ENCODE peak calls at places on chromosome 17, in five cellular contexts. M is HFF-Myc, D is fibroblast of the aortic adventitia, Z is AG04450, U is retinal pigment epithelial cell. C is an unnamed sample.

GRCh38 chr17:48723555-48724239 is 712 bp downstream of the PRAC2 start:
- DNase-seq in D (no peak), Z (no peak), M (no peak), U (no peak), C (no peak)

GRCh38 chr17:10036511-10037061 is 131.5 kb upstream of the RCVRN start:
- DNase-seq in U (no peak), Z (no peak), M (no peak), D (no peak), C (no peak)

GRCh38 chr17:66508896-66509843 is 206.8 kb downstream of the PRKCA start:
- DNase-seq in M (no peak), U (peak), Z (peak), D (peak), C (peak)

GRCh38 chr17:68623811-68624210 is 22.6 kb upstream of the FAM20A start:
- DNase-seq in U (no peak), Z (no peak), D (no peak), M (no peak), C (no peak)

GRCh38 chr17:19546289-19547065 is 12.8 kb downstream of the SLC47A1 start:
- DNase-seq in Z (no peak), D (no peak), U (no peak), M (no peak), C (no peak)

GRCh38 chr17:56172517-56172982 is 19.3 kb downstream of the ANKFN1 start:
- DNase-seq in U (peak), Z (no peak), M (no peak), D (no peak), C (no peak)

GRCh38 chr17:78088529-78088928 is 40.0 kb downstream of the TMC6 start:
- DNase-seq in M (no peak), Z (no peak), D (no peak), U (no peak), C (no peak)

GRCh38 chr17:59838196-59838911 is 54.4 kb downstream of the TUBD1 start:
- DNase-seq in Z (no peak), U (no peak), D (peak), M (no peak), C (no peak)

GRCh38 chr17:17812211-17813054 is 24.4 kb downstream of the SREBF1 start:
- DNase-seq in U (no peak), D (peak), M (no peak), Z (no peak), C (no peak)

GRCh38 chr17:13541032-13541480 is 60.7 kb downstream of the HS3ST3A1 start:
- DNase-seq in U (peak), D (peak), Z (peak), M (peak), C (peak)

GRCh38 chr17:22463110-22463850 is 771.0 kb downstream of the KCNJ18 start:
- DNase-seq in U (no peak), Z (no peak), D (no peak), M (no peak), C (no peak)

GRCh38 chr17:49572806-49573420 is 2.8 kb upstream of the NXPH3 start:
- DNase-seq in D (no peak), Z (no peak), M (no peak), U (no peak), C (no peak)

GRCh38 chr17:63316100-63316499 is 130.0 kb downstream of the CYB561 start:
- DNase-seq in M (no peak), Z (no peak), U (no peak), D (no peak), C (no peak)

GRCh38 chr17:30271102-30271501 is 20.6 kb downstream of the BLMH start:
- DNase-seq in U (no peak), M (no peak), D (peak), Z (no peak), C (peak)

GRCh38 chr17:31570231-31570630 is 178.8 kb downstream of the RAB11FIP4 start:
- DNase-seq in D (no peak), M (no peak), U (no peak), Z (no peak), C (no peak)

GRCh38 chr17:27644586-27644985 is 13.6 kb downstream of the LGALS9 start:
- DNase-seq in U (no peak), Z (no peak), D (peak), M (no peak), C (no peak)

GRCh38 chr17:13490427-13490826 is 111.3 kb downstream of the HS3ST3A1 start:
- DNase-seq in Z (no peak), U (no peak), M (no peak), D (no peak), C (no peak)

GRCh38 chr17:39666601-39667261 is 1.5 kb upstream of the PNMT start:
- DNase-seq in U (no peak), M (no peak), Z (no peak), D (no peak), C (no peak)

GRCh38 chr17:77446959-77447634 is 306.3 kb downstream of the SEC14L1 start:
- DNase-seq in M (no peak), U (no peak), D (no peak), Z (no peak), C (peak)

GRCh38 chr17:5437721-5438317 is 1.1 kb downstream of the C1QBP start:
- DNase-seq in Z (no peak), U (no peak), D (peak), M (no peak), C (peak)

GRCh38 chr17:81685108-81685507 is 1.3 kb downstream of the HGS start:
- DNase-seq in M (no peak), U (no peak), D (peak), Z (peak), C (peak)

GRCh38 chr17:9291912-9292562 is 270.7 kb downstream of the NTN1 start:
- DNase-seq in Z (peak), D (peak), U (no peak), M (no peak), C (no peak)

GRCh38 chr17:77736207-77736600 is 222.3 kb upstream of the TNRC6C start:
- DNase-seq in U (no peak), D (no peak), M (no peak), Z (no peak), C (no peak)

GRCh38 chr17:27601975-27602302 is 29.0 kb upstream of the LGALS9 start:
- DNase-seq in U (no peak), Z (no peak), D (peak), M (no peak), C (no peak)

GRCh38 chr17:35555695-35556094 is 4.9 kb downstream of the SLFN14 start:
- DNase-seq in Z (no peak), D (no peak), U (no peak), M (no peak), C (no peak)

GRCh38 chr17:59506907-59507726 is 58.3 kb upstream of the DHX40 start:
- DNase-seq in U (peak), D (no peak), Z (no peak), M (no peak), C (peak)

GRCh38 chr17:6420173-6420641 is 14.7 kb downstream of the AIPL1 start:
- DNase-seq in D (no peak), M (no peak), U (no peak), Z (no peak), C (no peak)

GRCh38 chr17:79074650-79075432 is at the start of gene ENGASE:
- DNase-seq in U (peak), D (peak), M (peak), Z (peak), C (peak)

GRCh38 chr17:17108681-17109049 is 66.4 kb downstream of the MPRIP start:
- DNase-seq in Z (no peak), D (no peak), M (no peak), U (no peak), C (no peak)

GRCh38 chr17:22374741-22375140 is 682.4 kb downstream of the KCNJ18 start:
- DNase-seq in U (no peak), M (no peak), D (no peak), Z (no peak), C (no peak)

GRCh38 chr17:8726951-8727555 is 17.6 kb downstream of the CCDC42 start:
- DNase-seq in U (peak), Z (no peak), D (peak), M (no peak), C (no peak)

GRCh38 chr17:28701987-28702751 is 9.5 kb downstream of the PROCA1 start:
- DNase-seq in U (no peak), D (no peak), Z (no peak), M (no peak), C (no peak)

GRCh38 chr17:16348586-16348985 is 4.7 kb downstream of the CENPV start:
- DNase-seq in D (no peak), U (no peak), Z (no peak), M (no peak), C (no peak)

GRCh38 chr17:17420561-17421269 is 56.1 kb upstream of the MED9 start:
- DNase-seq in U (no peak), Z (no peak), D (peak), M (no peak), C (no peak)

GRCh38 chr17:66285149-66285548 is 17.3 kb upstream of the PRKCA start:
- DNase-seq in D (no peak), Z (no peak), U (no peak), M (no peak), C (no peak)

GRCh38 chr17:19867094-19867653 is 562 bp downstream of the ULK2 start:
- DNase-seq in Z (no peak), U (no peak), M (no peak), D (peak), C (peak)

GRCh38 chr17:77692571-77693161 is 265.8 kb upstream of the TNRC6C start:
- DNase-seq in M (peak), U (no peak), Z (no peak), D (peak), C (peak)

GRCh38 chr17:63382136-63382535 is 64.0 kb downstream of the CYB561 start:
- DNase-seq in U (no peak), D (no peak), Z (no peak), M (no peak), C (peak)

GRCh38 chr17:49401971-49402491 is 12.7 kb downstream of the PHB1 start:
- DNase-seq in M (no peak), Z (no peak), D (no peak), U (no peak), C (no peak)

DNA sequence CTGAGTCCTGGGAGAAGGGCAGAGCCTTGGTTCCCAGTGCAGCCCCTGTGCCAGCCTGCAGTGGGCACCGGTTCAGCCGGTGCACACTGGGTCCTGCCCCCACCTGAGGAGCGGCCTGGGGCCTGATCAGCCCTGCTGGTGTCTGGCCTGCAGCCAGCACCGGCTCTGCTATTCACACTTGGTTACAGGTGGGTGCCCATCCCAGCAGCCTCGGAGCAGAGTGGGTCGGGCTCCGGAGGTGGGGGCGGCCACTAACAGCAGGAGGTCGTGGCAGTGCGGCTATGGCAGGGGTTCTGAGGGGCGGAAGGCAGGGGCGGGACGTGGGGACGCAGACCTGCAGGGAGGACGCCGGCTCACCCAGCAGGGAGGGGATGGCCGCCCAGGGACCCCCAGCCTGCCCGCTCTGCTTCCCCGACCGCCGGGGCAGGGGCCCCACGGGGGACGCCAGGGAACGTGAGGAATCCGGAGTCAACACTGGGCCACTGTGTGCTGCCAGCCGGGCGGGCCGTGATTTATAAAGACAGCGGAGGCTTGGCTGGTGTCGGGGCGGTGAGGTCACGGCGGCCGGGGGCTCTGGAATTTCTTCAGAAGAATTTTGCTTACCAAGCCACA is 20.3 kb downstream of the METRNL start:
- DNase-seq in U (no peak), D (peak), Z (no peak), M (no peak), C (peak)
- TF ChIP-seq CTCF in U (no peak), D (no peak), Z (no peak), M (no peak), C (no peak)

GRCh38 chr17:21239680-21240374 is 13.4 kb downstream of the NATD1 start:
- DNase-seq in U (no peak), M (no peak), Z (no peak), D (peak), C (peak)
- TF ChIP-seq CTCF in U (peak), M (peak), Z (peak), D (peak), C (peak)

DNA sequence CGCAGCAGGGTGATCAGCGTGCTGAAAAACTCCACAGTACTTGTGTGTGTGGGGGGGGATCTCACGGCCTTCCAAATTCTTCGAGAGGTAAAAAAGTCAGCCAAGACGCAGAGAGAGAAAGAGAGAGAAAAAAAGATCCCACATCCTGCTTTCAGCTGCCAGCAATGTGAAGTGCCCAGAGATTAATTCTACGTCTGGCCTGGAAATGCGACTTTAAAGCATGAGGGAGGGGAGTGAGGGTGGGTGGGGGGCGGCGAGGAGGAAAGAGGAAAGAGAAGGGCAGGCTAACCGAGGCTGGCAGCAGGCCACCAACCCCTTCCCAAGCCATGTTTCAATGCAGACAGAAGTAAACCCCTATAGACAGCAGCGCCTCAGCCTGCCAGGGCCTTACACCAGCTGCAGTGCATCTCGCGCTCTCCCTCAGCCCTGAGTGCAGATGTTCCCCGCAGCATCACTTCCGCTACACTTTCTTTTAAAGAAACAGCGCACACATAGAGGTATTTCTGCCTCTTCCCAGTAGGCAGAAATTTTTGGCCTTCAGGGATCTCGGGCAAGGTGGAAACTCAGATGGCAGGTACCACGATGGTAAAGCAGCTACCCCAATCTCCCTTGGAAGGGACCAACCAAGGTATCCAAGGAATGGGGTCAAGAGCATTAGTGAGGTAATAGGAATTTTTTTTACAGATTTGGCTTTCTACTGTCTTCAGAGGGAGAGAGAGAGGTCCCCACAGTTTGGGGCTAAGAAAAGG is 87.8 kb downstream of the SMG6 start:
- DNase-seq in M (peak), U (peak), D (peak), Z (peak), C (peak)
- TF ChIP-seq CTCF in M (no peak), U (no peak), D (no peak), Z (no peak), C (no peak)

GRCh38 chr17:21094298-21094704 is 32.5 kb upstream of the DHRS7B start:
- DNase-seq in Z (no peak), M (no peak), D (no peak), U (no peak), C (no peak)

GRCh38 chr17:21089933-21090888 is 36.6 kb upstream of the DHRS7B start:
- DNase-seq in D (no peak), M (no peak), U (no peak), Z (no peak), C (no peak)

GRCh38 chr17:21095735-21096134 is 31.0 kb upstream of the DHRS7B start:
- DNase-seq in M (no peak), U (no peak), D (no peak), Z (no peak), C (no peak)

GRCh38 chr17:21089145-21089544 is 37.6 kb upstream of the DHRS7B start:
- DNase-seq in D (no peak), Z (no peak), U (no peak), M (peak), C (no peak)

DNA sequence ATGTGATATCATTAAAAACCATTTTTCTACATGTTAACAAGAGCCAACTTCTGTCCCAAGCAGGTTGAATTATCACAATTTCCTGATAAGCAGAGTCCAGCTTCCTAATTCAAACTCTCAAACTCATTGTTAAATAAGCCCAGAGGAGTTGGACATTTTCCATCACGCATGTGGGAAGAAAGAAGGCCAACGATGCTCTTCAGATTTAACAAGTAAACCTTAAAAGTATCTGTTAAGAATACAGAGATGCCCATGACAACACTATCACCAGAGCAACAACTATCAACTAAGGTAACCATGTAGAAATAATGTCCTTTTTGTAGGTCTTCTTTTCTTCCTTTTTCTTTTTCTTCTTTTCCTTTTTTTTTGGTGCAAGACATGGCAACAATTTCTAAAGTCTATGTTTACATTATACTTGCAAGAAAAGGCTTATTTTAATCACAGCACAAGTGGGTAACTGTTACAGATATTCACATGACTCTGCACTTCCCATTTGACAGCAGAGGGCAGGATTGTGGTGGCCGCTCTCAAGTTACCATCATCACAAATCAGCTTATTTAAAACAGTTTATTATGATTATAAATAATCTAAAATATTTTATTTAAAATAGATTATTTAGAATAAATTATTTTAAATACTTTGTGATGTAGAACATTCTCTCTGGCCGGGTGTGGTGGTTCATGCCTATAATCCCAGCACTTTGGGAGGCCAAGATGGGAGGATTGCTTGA is 35.7 kb upstream of the DHRS7B start:
- DNase-seq in D (peak), Z (no peak), M (no peak), U (peak), C (no peak)
- TF ChIP-seq CTCF in D (no peak), Z (no peak), M (no peak), U (peak), C (no peak)

GRCh38 chr17:74565116-74565515 is 2.2 kb downstream of the CD300H start:
- DNase-seq in U (no peak), M (no peak), Z (no peak), D (no peak), C (no peak)
- TF ChIP-seq CTCF in U (no peak), M (no peak), Z (no peak), D (no peak), C (no peak)

GRCh38 chr17:50806141-50806643 is 29.2 kb upstream of the WFIKKN2 start:
- DNase-seq in M (no peak), D (peak), U (no peak), Z (no peak), C (no peak)
- TF ChIP-seq CTCF in M (peak), D (peak), U (peak), Z (peak), C (no peak)

GRCh38 chr17:41864498-41864836 is 756 bp downstream of the KLHL11 start:
- DNase-seq in Z (no peak), U (no peak), D (no peak), M (no peak), C (no peak)

GRCh38 chr17:41864837-41865595 is at the start of gene KLHL11:
- DNase-seq in M (peak), D (peak), Z (peak), U (peak), C (peak)

GRCh38 chr17:41868568-41868967 is 3.3 kb upstream of the KLHL11 start:
- DNase-seq in U (no peak), M (no peak), D (no peak), Z (no peak), C (no peak)

GRCh38 chr17:41863074-41863843 is 2.0 kb downstream of the KLHL11 start:
- DNase-seq in M (no peak), Z (no peak), D (no peak), U (no peak), C (no peak)

GRCh38 chr17:41865596-41865893 is 322 bp upstream of the KLHL11 start:
- DNase-seq in D (no peak), Z (no peak), M (no peak), U (no peak), C (no peak)
- TF ChIP-seq CTCF in D (no peak), Z (no peak), M (no peak), U (no peak), C (no peak)

GRCh38 chr17:43021739-43022512 is at the start of gene VAT1:
- DNase-seq in D (peak), Z (no peak), M (no peak), U (no peak), C (peak)
- TF ChIP-seq CTCF in D (no peak), Z (no peak), M (no peak), U (no peak), C (no peak)

C was measured in astrocyte.